ENCODE peak calls at places on chromosomes 12 and 14, in eight cellular contexts. Q is foreskin melanocyte; W is RKO; E is C1 segment of cervical spinal cord; Y is activated CD8-positive, alpha-beta memory T cell treated with anti-CD3 and anti-CD28 coated beads for 48 hours; F is foreskin fibroblast; N is AG04450; K is stimulated activated CD4-positive, alpha-beta T cell treated with anti-CD3 and anti-CD28 coated beads, Interleukin-1b, Interleukin-23, amount 100 ng/mL, for 24 hours. O is an unnamed sample.

GRCh38 chr12:50222275-50222783 is 55.2 kb upstream of the CERS5 start:
- DNase-seq in N (peak), F (peak), Y (no peak), W (peak), Q (peak), K (no peak), E (peak), O (peak)

GRCh38 chr12:128178551-128178950 is 88.4 kb upstream of the TMEM132C start:
- DNase-seq in K (no peak), Y (no peak), Q (no peak), F (no peak), E (no peak), W (no peak), N (no peak), O (no peak)

GRCh38 chr14:23294734-23295561 is 7.7 kb downstream of the PPP1R3E start:
- DNase-seq in W (peak), K (no peak), N (no peak), Q (peak), E (peak), Y (no peak), F (peak), O (peak)

GRCh38 chr12:97573901-97574300 is 111.3 kb downstream of the RMST start:
- DNase-seq in Y (no peak), K (no peak), N (no peak), W (no peak), Q (no peak), E (no peak), F (no peak), O (no peak)

GRCh38 chr14:51614707-51615106 is 37.0 kb upstream of the FRMD6 start:
- DNase-seq in F (peak), K (no peak), E (no peak), Q (no peak), W (no peak), N (no peak), Y (no peak), O (no peak)

GRCh38 chr12:25655702-25656101 is 102.6 kb upstream of the LMNTD1 start:
- DNase-seq in N (no peak), Q (no peak), W (no peak), F (no peak), E (no peak), K (no peak), Y (no peak), O (no peak)

GRCh38 chr12:54033106-54033979 is 493 bp downstream of the HOXC5 start:
- DNase-seq in Y (no peak), K (no peak), Q (peak), W (peak), N (no peak), F (peak), E (peak), O (no peak)

GRCh38 chr12:130483616-130484180 is 146.0 kb downstream of the PIWIL1 start:
- DNase-seq in Y (no peak), Q (no peak), N (no peak), E (no peak), W (no peak), K (no peak), F (no peak), O (no peak)

GRCh38 chr12:6061661-6062060 is 62.8 kb downstream of the VWF start:
- DNase-seq in E (no peak), F (peak), Y (no peak), W (no peak), Q (no peak), K (no peak), N (peak), O (no peak)

GRCh38 chr14:58660407-58660806 is 22.6 kb downstream of the DACT1 start:
- DNase-seq in N (no peak), K (no peak), F (no peak), Q (no peak), Y (no peak), E (no peak), W (no peak), O (no peak)

GRCh38 chr12:115660211-115660805 is 617.2 kb downstream of the MED13L start:
- DNase-seq in F (peak), Q (no peak), K (no peak), N (no peak), E (no peak), Y (no peak), W (no peak), O (no peak)

O was measured in B cell.